ENCODE peak calls at places on chromosomes 1 and 21, in five cellular contexts. G is pancreas, T is left lung, S is AG09309, E is H9. Q is an unnamed sample.

GRCh38 chr1:23838401-23838866 is 13.2 kb upstream of the HMGCL start:
- DNase-seq in G (peak; percentile 75), T (peak; percentile 94), S (no peak), E (peak; percentile 64), Q (peak; percentile 73)

GRCh38 chr1:178599745-178600144 is 86.8 kb downstream of the TEX35 start:
- DNase-seq in G (no peak), T (no peak), S (no peak), E (no peak), Q (no peak)

GRCh38 chr1:87799451-87799850 is 470.8 kb downstream of the LMO4 start:
- DNase-seq in G (no peak), T (no peak), S (no peak), E (no peak), Q (no peak)

GRCh38 chr1:94792876-94793605 is 27.1 kb upstream of the SLC44A3 start:
- DNase-seq in G (no peak), T (no peak), S (peak; percentile 66), E (no peak), Q (no peak)

GRCh38 chr1:26189751-26190275 is 589 bp upstream of the CATSPER4 start:
- DNase-seq in G (no peak), T (no peak), S (no peak), E (no peak), Q (no peak)

GRCh38 chr1:205858141-205858961 is 8.4 kb upstream of the PM20D1 start:
- DNase-seq in G (no peak), T (no peak), S (no peak), E (no peak), Q (no peak)

GRCh38 chr1:200139661-200140250 is 112.2 kb downstream of the NR5A2 start:
- DNase-seq in G (no peak), T (no peak), S (peak; percentile 42), E (no peak), Q (no peak)

GRCh38 chr1:196142111-196142510 is 466.1 kb downstream of the KCNT2 start:
- DNase-seq in G (no peak), T (no peak), S (no peak), E (no peak), Q (no peak)

GRCh38 chr1:161071886-161072371 is 2.2 kb upstream of the ARHGAP30 start:
- DNase-seq in G (peak; percentile 63), T (peak; percentile 86), S (no peak), E (peak; percentile 77), Q (no peak)

GRCh38 chr1:109819906-109820305 is 56.2 kb upstream of the EPS8L3 start:
- DNase-seq in G (no peak), T (peak; percentile 35), S (no peak), E (peak; percentile 9), Q (peak; percentile 27)

GRCh38 chr21:42533306-42533962 is 19.8 kb downstream of the SLC37A1 start:
- DNase-seq in G (no peak), T (no peak), S (no peak), E (peak; percentile 18), Q (no peak)

GRCh38 chr1:171221665-171222591 is 26.4 kb upstream of the FMO1 start:
- DNase-seq in G (no peak), T (no peak), S (no peak), E (no peak), Q (no peak)

GRCh38 chr1:198494658-198495103 is 45.8 kb downstream of the ATP6V1G3 start:
- DNase-seq in G (no peak), T (peak; percentile 45), S (no peak), E (no peak), Q (no peak)

GRCh38 chr1:90133133-90133532 is 138.2 kb downstream of the ZNF326 start:
- DNase-seq in G (no peak), T (no peak), S (no peak), E (peak; percentile 36), Q (no peak)

GRCh38 chr1:167905671-167906070 is 8.3 kb downstream of the ADCY10 start:
- DNase-seq in G (no peak), T (no peak), S (no peak), E (no peak), Q (no peak)

GRCh38 chr21:39125752-39126485 is 57.3 kb downstream of the PSMG1 start:
- DNase-seq in G (no peak), T (peak; percentile 30), S (no peak), E (peak; percentile 87), Q (no peak)

GRCh38 chr1:226496616-226497015 is 51.9 kb upstream of the STUM start:
- DNase-seq in G (no peak), T (no peak), S (no peak), E (peak; percentile 28), Q (no peak)

GRCh38 chr1:41286486-41286885 is 44.4 kb upstream of the SCMH1 start:
- DNase-seq in G (no peak), T (no peak), S (no peak), E (peak; percentile 57), Q (no peak)

GRCh38 chr1:186113454-186113853 is 261.6 kb downstream of the TPR start:
- DNase-seq in G (no peak), T (no peak), S (no peak), E (no peak), Q (no peak)

GRCh38 chr1:24290933-24291487 is 28.1 kb upstream of the GRHL3 start:
- DNase-seq in G (no peak), T (no peak), S (no peak), E (no peak), Q (no peak)

GRCh38 chr1:218971166-218971565 is 202.5 kb upstream of the LYPLAL1 start:
- DNase-seq in G (no peak), T (no peak), S (no peak), E (no peak), Q (no peak)

GRCh38 chr1:164701221-164701761 is 142.3 kb downstream of the PBX1 start:
- DNase-seq in G (no peak), T (no peak), S (no peak), E (no peak), Q (no peak)

GRCh38 chr1:169550294-169550693 is 36.0 kb downstream of the F5 start:
- DNase-seq in G (no peak), T (no peak), S (no peak), E (no peak), Q (no peak)

GRCh38 chr1:36984675-36985074 is 49.6 kb downstream of the GRIK3 start:
- DNase-seq in G (no peak), T (no peak), S (no peak), E (no peak), Q (no peak)

GRCh38 chr1:36981126-36981525 is 53.2 kb downstream of the GRIK3 start:
- DNase-seq in G (no peak), T (peak; percentile 60), S (no peak), E (no peak), Q (no peak)

GRCh38 chr1:36984026-36984425 is 50.3 kb downstream of the GRIK3 start:
- DNase-seq in G (no peak), T (no peak), S (no peak), E (no peak), Q (no peak)

GRCh38 chr1:36981771-36982622 is 52.3 kb downstream of the GRIK3 start:
- DNase-seq in G (no peak), T (peak; percentile 45), S (no peak), E (no peak), Q (no peak)

DNA sequence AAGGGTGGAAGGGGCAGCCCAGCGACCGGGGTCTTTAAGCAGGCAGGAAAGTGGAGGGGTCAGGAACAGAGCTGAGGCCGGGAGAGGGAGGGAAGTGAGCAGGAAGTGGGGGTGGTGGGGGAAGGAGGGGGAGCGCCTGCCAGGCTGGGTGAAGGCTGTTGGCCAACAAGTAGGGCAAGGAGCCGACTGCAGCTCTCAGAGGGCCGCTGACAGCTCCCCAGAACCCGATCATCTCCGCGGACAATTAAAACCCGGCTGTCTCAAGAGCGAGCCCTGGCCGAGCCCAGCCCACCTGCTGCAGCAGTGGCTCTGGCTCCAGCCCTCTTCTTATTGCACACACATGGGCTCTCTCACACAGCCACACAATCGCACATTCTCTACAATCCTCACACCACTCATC is 51.6 kb downstream of the GRIK3 start:
- DNase-seq in G (no peak), T (peak; percentile 34), S (no peak), E (no peak), Q (no peak)
- TF ChIP-seq CTCF in G (no peak), T (no peak), S (no peak), E (no peak), Q (no peak)

DNA sequence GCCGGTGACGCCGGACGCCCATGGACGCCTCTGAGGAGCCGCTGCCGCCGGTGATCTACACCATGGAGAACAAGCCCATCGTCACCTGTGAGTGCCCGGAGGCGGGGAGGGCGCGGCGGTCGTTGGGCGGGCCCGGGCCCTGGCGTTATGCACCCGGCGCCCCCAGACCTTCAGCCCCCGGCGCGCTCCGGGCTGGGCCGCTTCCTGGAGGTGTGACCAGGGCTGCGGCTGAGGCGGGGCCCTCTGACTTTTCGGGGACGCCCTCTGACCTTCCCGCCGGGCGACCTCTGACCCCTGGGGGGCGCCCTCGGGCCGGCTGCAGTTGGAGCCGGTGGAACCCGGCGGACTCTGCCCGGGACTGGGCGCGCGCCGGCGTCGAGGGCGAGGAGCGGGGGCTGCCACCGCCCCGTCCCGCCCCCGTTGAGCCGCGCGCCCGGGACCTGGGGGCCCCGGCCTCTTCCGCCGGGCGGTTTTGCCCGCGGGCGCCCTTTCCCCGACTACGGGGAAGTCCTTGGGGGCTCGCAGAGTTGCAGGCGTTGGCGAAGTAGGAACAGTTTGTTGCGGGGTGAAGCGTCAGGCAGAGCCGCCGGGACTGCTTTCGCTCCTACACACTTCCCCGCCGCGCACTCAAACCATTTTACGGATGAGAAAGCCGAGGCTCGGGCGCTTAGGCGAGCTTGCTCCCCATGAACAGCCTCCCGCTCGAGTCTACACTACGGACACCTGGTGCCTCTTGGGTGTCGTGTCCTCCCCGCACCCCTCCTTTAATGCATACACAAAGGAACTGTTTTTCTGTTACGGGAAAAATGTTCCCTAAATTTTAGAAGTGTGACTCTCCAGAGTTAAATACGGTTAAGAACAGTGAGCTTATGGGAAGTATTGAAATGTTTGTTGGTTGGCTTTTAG is 618 bp downstream of the TRAPPC10 start:
- DNase-seq in G (peak; percentile 71), T (peak; percentile 92), S (no peak), E (peak; percentile 86), Q (peak; percentile 76)
- TF ChIP-seq CTCF in G (no peak), T (no peak), S (no peak), E (peak; percentile 71), Q (peak; percentile 48)

GRCh38 chr1:207993477-207994445 is 82.8 kb upstream of the CD34 start:
- DNase-seq in G (no peak), T (no peak), S (no peak), E (peak; percentile 64), Q (peak; percentile 31)
- TF ChIP-seq CTCF in G (peak; percentile 13), T (no peak), S (peak; percentile 58), E (peak; percentile 83), Q (peak; percentile 58)

GRCh38 chr1:217526636-217527035 is 104.3 kb downstream of the GPATCH2 start:
- DNase-seq in G (no peak), T (no peak), S (no peak), E (no peak), Q (no peak)

GRCh38 chr1:217524787-217525520 is 105.9 kb downstream of the GPATCH2 start:
- DNase-seq in G (no peak), T (no peak), S (no peak), E (no peak), Q (no peak)

GRCh38 chr1:217521317-217521716 is 109.6 kb downstream of the GPATCH2 start:
- DNase-seq in G (no peak), T (no peak), S (no peak), E (no peak), Q (no peak)

GRCh38 chr1:217525773-217526490 is 105.0 kb downstream of the GPATCH2 start:
- DNase-seq in G (no peak), T (no peak), S (no peak), E (no peak), Q (no peak)

DNA sequence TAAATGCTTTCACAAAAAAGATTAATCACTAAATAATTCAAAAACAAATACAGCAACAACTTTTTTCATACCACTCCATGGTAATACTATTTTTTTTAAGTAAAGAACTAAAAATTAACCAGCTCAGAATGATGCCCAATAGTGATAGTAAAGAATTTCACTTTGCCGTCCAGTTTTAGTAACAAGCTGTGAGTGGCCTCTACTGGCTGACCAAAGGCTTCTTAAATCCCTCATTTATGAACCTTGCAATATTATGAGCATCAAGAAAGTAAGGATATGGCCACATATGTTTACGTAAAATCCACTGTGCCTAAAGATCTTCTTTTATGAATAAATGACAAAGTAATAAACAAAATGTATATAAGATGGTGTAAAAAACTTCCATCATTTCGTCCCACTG is 108.6 kb downstream of the GPATCH2 start:
- DNase-seq in G (no peak), T (no peak), S (no peak), E (no peak), Q (no peak)
- TF ChIP-seq CTCF in G (no peak), T (no peak), S (no peak), E (no peak), Q (peak; percentile 20)